ENCODE peak calls at places on chromosome 11, in four cellular contexts. R is uterus, A is endodermal cell, K is body of pancreas. J is an unnamed sample.

GRCh38 chr11:1486054-1486825 is at the start of gene MOB2:
- DNase-seq in K (peak; percentile 62), R (peak; percentile 56), A (no peak), J (no peak)

GRCh38 chr11:60871378-60872061 is 4.2 kb downstream of the ZP1 start:
- DNase-seq in K (no peak), A (peak; percentile 61), R (no peak), J (no peak)

GRCh38 chr11:82701847-82702520 is 31.7 kb downstream of the FAM181B start:
- DNase-seq in K (no peak), A (peak; percentile 87), R (no peak), J (peak; percentile 48)

GRCh38 chr11:119758291-119758690 is 29.3 kb upstream of the NECTIN1 start:
- DNase-seq in R (no peak), A (no peak), K (no peak), J (peak; percentile 37)

GRCh38 chr11:4704054-4704789 is at the start of gene MMP26:
- DNase-seq in R (no peak), K (peak; percentile 21), A (peak; percentile 75), J (no peak)

GRCh38 chr11:1507381-1508140 is 21.0 kb upstream of the MOB2 start:
- DNase-seq in A (no peak), R (no peak), K (no peak), J (no peak)

GRCh38 chr11:63602296-63602695 is 11.9 kb downstream of the PLAAT3 start:
- DNase-seq in R (peak; percentile 36), K (no peak), A (no peak), J (no peak)

GRCh38 chr11:102407901-102408300 is 44.7 kb downstream of the TMEM123 start:
- DNase-seq in R (no peak), A (no peak), K (no peak), J (no peak)

GRCh38 chr11:65786786-65787636 is at the start of gene OVOL1:
- DNase-seq in K (peak; percentile 91), A (peak; percentile 92), R (no peak), J (peak; percentile 62)

GRCh38 chr11:103806130-103806900 is 230.1 kb upstream of the DDI1 start:
- DNase-seq in A (no peak), K (peak; percentile 24), R (no peak), J (peak; percentile 64)

GRCh38 chr11:116473236-116473769 is 299.5 kb downstream of the BUD13 start:
- DNase-seq in A (no peak), R (no peak), K (no peak), J (no peak)

GRCh38 chr11:124753624-124754023 is 1.6 kb upstream of the VSIG2 start:
- DNase-seq in K (no peak), R (no peak), A (peak; percentile 35), J (no peak)

GRCh38 chr11:95148938-95149337 is 59.3 kb downstream of the ENDOD1 start:
- DNase-seq in A (no peak), K (no peak), R (no peak), J (no peak)
- H3K27me3 ChIP-seq in A (peaks cover 50% of the 10 kb centered on the region), K (no peaks in the 10 kb centered on the region), R (no peaks in the 10 kb centered on the region), J (no peaks in the 10 kb centered on the region)

DNA sequence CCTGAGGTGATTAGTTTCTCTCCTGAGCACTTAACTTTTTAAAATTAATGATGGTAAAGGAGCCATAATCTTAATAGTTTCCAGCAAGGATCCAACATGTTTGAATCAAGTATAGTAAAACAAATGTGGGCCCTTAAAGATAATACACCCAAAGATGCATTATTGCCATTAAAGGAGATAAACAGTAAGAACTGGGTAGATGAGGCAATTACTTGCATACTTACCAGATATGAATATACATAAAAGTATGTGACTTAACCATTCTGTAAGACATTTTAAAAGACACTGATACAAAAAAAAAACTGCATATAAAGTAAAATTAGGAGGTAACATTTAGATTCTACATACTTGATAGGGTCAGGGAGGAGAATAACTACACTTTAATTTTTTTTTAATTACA is 48.2 kb downstream of the CADM1 start:
- DNase-seq in A (no peak), R (no peak), K (no peak), J (no peak)
- H3K4me3 ChIP-seq in A (no peak overlapping the region), R (no peak overlapping the region), K (no peak overlapping the region), J (no peak overlapping the region)

DNA sequence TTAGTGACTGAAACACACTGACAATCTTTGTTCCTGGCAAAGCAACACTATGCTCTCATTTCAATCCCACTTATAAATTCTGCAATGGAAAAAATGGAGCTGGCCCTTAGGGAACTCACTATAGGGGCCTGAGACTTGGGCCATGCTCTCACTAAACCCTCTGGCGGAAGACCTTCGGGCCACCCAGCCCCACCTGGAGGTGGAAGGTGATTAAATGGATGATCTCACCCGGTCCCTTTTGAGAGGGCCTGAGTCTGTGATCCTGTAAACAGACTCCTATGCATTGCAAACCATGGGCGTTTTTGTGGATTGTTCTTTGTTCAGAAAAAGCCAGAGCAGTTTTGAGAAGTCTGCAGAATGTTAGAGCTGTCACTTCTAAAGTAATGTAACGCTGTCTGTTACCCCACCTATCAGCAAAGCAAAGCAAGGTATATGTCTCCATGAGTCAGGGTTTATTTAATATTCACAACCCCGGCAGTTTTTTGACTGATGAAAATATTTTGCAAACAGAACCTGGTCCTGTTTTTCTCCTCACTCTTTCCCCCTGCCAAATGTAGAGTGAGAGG is 17.1 kb upstream of the CDON start:
- DNase-seq in R (no peak), K (no peak), A (peak; percentile 89), J (peak; percentile 22)
- TF ChIP-seq CTCF in R (no peak), K (no peak), A (peak; percentile 66), J (no peak)

GRCh38 chr11:76777922-76778321 is 5.2 kb upstream of the TSKU start:
- DNase-seq in R (no peak), A (no peak), K (no peak), J (no peak)
- H3K27me3 ChIP-seq in R (no peaks in the 10 kb centered on the region), A (no peaks in the 10 kb centered on the region), K (no peaks in the 10 kb centered on the region), J (no peaks in the 10 kb centered on the region)

GRCh38 chr11:106619320-106619990 is 398.8 kb downstream of the GUCY1A2 start:
- DNase-seq in R (no peak), A (no peak), K (no peak), J (no peak)
- H3K4me3 ChIP-seq in R (no peak overlapping the region), A (no peak overlapping the region), K (no peak overlapping the region), J (no peak overlapping the region)

GRCh38 chr11:33736148-33736809 is at the start of gene CD59:
- DNase-seq in K (peak; percentile 97), A (peak; percentile 99), R (peak; percentile 96), J (peak; percentile 84)
- TF ChIP-seq CTCF in K (no peak), A (no peak), R (no peak), J (no peak)

DNA sequence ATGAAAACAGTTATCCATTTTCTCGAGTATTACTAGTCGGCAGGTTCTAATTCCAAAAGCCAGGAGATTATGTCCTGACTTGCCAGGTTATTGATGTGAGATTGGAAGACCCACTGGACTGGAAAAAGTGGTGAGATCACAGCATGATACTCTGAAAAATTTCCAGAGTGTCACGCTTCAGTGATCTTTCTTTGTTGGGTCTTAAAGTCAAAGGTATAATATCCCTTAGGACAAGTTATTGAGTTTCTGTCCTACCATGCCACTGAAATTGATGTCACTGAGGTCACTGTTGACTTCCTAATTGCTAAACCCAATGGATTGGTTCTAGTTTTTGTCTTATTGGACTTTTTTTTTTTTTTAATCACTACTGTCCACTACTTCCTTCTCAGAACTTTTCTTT is 104.5 kb upstream of the GRAMD1B start:
- DNase-seq in K (no peak), A (no peak), R (no peak), J (no peak)
- H3K27me3 ChIP-seq in K (peaks cover 5% of the 10 kb centered on the region), A (no peaks in the 10 kb centered on the region), R (no peaks in the 10 kb centered on the region), J (peaks cover 2% of the 10 kb centered on the region)

DNA sequence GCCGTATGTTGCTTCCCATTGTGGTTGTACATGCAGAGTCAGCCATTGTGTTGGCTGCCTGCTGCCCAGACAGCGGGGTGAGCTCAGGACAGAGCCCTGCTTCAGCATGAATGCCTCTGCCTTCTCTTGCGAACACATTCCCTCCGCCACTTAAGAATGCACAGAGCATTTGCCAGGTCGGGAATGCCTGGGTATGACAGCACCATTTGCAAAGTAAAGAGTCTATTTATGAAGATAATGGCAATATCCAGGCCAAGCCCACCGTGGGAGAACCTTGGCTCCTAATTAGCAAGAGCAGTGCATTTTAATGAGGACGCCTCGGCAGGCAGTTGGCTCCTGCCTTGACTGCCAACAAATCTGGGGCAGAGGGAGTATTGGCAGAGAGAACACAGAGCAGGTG is 62.5 kb upstream of the SORL1 start:
- DNase-seq in K (no peak), R (no peak), A (peak; percentile 63), J (no peak)
- H3K4me3 ChIP-seq in K (no peak overlapping the region), R (no peak overlapping the region), A (no peak overlapping the region), J (no peak overlapping the region)

DNA sequence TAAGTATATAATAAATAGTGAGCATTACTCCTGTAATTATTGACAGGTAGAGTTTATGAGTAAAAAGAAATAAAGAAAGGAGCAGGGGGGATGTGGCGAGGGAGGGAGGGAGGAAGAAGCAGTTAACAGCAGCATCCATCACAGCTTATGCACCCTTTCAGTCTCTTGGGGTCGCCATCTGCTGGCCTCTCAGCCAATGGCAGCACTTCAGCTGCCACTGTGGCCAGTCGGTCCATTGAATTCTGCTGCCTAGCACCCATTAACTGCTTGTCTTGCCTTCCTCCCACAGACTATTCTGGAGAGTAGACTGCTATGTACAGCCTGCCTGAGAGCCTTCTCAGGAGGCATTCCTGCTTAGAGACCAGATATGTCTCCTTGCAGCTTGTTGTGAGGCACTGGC is 388.3 kb downstream of the TENM4 start:
- DNase-seq in R (no peak), K (no peak), A (peak; percentile 73), J (no peak)
- TF ChIP-seq CTCF in R (no peak), K (peak; percentile 19), A (peak; percentile 63), J (peak; percentile 35)

GRCh38 chr11:64642876-64643257 is 51.8 kb downstream of the SLC22A12 start:
- DNase-seq in A (no peak), K (no peak), R (peak; percentile 42), J (no peak)
- H3K27me3 ChIP-seq in A (peaks cover 84% of the 10 kb centered on the region), K (peaks cover 6% of the 10 kb centered on the region), R (no peaks in the 10 kb centered on the region), J (peaks cover 46% of the 10 kb centered on the region)

J was measured in bronchial epithelial cell.